ENCODE peak calls at places on chromosomes 7 and 10, in five cellular contexts. One of them, this sample, is unnamed.

GRCh38 chr10:58662314-58662713 is 149.6 kb downstream of the BICC1 start:
- DNase-seq in adrenal gland: no peak
- DNase-seq in sigmoid colon: no peak
- DNase-seq in body of pancreas: no peak
- DNase-seq in A549: peak
- DNase-seq in this sample: no peak

GRCh38 chr10:113049881-113050280 is 99.8 kb downstream of the TCF7L2 start:
- DNase-seq in adrenal gland: no peak
- DNase-seq in sigmoid colon: no peak
- DNase-seq in body of pancreas: no peak
- DNase-seq in A549: no peak
- DNase-seq in this sample: no peak

GRCh38 chr7:48943279-48943990 is 19.1 kb downstream of the CDC14C start:
- DNase-seq in A549: no peak
- DNase-seq in adrenal gland: no peak
- DNase-seq in body of pancreas: no peak
- DNase-seq in sigmoid colon: no peak
- DNase-seq in this sample: no peak

GRCh38 chr7:81232084-81232799 is 313.4 kb upstream of the SEMA3C start:
- DNase-seq in adrenal gland: no peak
- DNase-seq in sigmoid colon: no peak
- DNase-seq in A549: no peak
- DNase-seq in body of pancreas: peak
- DNase-seq in this sample: no peak

GRCh38 chr7:108234281-108234680 is 104.1 kb upstream of the LAMB4 start:
- DNase-seq in body of pancreas: no peak
- DNase-seq in sigmoid colon: no peak
- DNase-seq in adrenal gland: no peak
- DNase-seq in A549: no peak
- DNase-seq in this sample: no peak

GRCh38 chr7:40356312-40356711 is 221.5 kb downstream of the SUGCT start:
- DNase-seq in body of pancreas: no peak
- DNase-seq in A549: no peak
- DNase-seq in sigmoid colon: no peak
- DNase-seq in adrenal gland: no peak
- DNase-seq in this sample: no peak

GRCh38 chr7:45131891-45132290 is 20.4 kb upstream of the TBRG4 start:
- DNase-seq in A549: no peak
- DNase-seq in adrenal gland: no peak
- DNase-seq in sigmoid colon: no peak
- DNase-seq in body of pancreas: no peak
- DNase-seq in this sample: no peak

GRCh38 chr7:33486626-33487025 is 357.3 kb downstream of the BBS9 start:
- DNase-seq in body of pancreas: no peak
- DNase-seq in adrenal gland: no peak
- DNase-seq in A549: no peak
- DNase-seq in sigmoid colon: no peak
- DNase-seq in this sample: no peak

GRCh38 chr10:49208996-49209395 is 20.8 kb upstream of the TMEM273 start:
- DNase-seq in sigmoid colon: no peak
- DNase-seq in adrenal gland: no peak
- DNase-seq in body of pancreas: no peak
- DNase-seq in A549: no peak
- DNase-seq in this sample: no peak

GRCh38 chr10:5406918-5407317 is 2.3 kb upstream of the TUBAL3 start:
- DNase-seq in sigmoid colon: no peak
- DNase-seq in body of pancreas: no peak
- DNase-seq in adrenal gland: no peak
- DNase-seq in A549: no peak
- DNase-seq in this sample: no peak

GRCh38 chr7:131182446-131183075 is 145.1 kb upstream of the MKLN1 start:
- DNase-seq in sigmoid colon: no peak
- DNase-seq in adrenal gland: no peak
- DNase-seq in A549: no peak
- DNase-seq in body of pancreas: no peak
- DNase-seq in this sample: no peak

GRCh38 chr7:536231-536630 is 16.6 kb upstream of the PDGFA start:
- DNase-seq in A549: no peak
- DNase-seq in body of pancreas: no peak
- DNase-seq in adrenal gland: no peak
- DNase-seq in sigmoid colon: no peak
- DNase-seq in this sample: no peak

GRCh38 chr10:28691187-28691694 is 13.9 kb downstream of the BAMBI start:
- DNase-seq in adrenal gland: no peak
- DNase-seq in body of pancreas: no peak
- DNase-seq in A549: no peak
- DNase-seq in sigmoid colon: no peak
- DNase-seq in this sample: no peak

GRCh38 chr10:113511419-113511818 is 41.4 kb upstream of the HABP2 start:
- DNase-seq in sigmoid colon: no peak
- DNase-seq in body of pancreas: no peak
- DNase-seq in A549: no peak
- DNase-seq in adrenal gland: no peak
- DNase-seq in this sample: no peak

GRCh38 chr7:81234896-81235295 is 316.0 kb upstream of the SEMA3C start:
- DNase-seq in sigmoid colon: no peak
- DNase-seq in adrenal gland: no peak
- DNase-seq in body of pancreas: no peak
- DNase-seq in A549: no peak
- DNase-seq in this sample: no peak

GRCh38 chr10:120368927-120369326 is 88.1 kb upstream of the PLPP4 start:
- DNase-seq in sigmoid colon: no peak
- DNase-seq in A549: no peak
- DNase-seq in body of pancreas: no peak
- DNase-seq in adrenal gland: no peak
- DNase-seq in this sample: no peak

GRCh38 chr7:16268821-16269768 is 152.2 kb downstream of the CRPPA start:
- DNase-seq in adrenal gland: no peak
- DNase-seq in A549: no peak
- DNase-seq in sigmoid colon: no peak
- DNase-seq in body of pancreas: no peak
- DNase-seq in this sample: no peak

GRCh38 chr7:67422601-67423000 is 426.0 kb downstream of the TYW1 start:
- DNase-seq in adrenal gland: no peak
- DNase-seq in body of pancreas: no peak
- DNase-seq in A549: no peak
- DNase-seq in sigmoid colon: no peak
- DNase-seq in this sample: no peak

GRCh38 chr7:130113887-130114286 is 43.6 kb downstream of the KLHDC10 start:
- DNase-seq in sigmoid colon: no peak
- DNase-seq in adrenal gland: no peak
- DNase-seq in A549: no peak
- DNase-seq in body of pancreas: no peak
- DNase-seq in this sample: no peak

GRCh38 chr10:103592186-103593021 is 98.9 kb downstream of the NEURL1 start:
- DNase-seq in sigmoid colon: no peak
- DNase-seq in A549: peak
- DNase-seq in adrenal gland: peak
- DNase-seq in body of pancreas: peak
- DNase-seq in this sample: no peak

GRCh38 chr10:95250856-95251255 is 39.9 kb downstream of the PDLIM1 start:
- DNase-seq in A549: no peak
- DNase-seq in body of pancreas: no peak
- DNase-seq in sigmoid colon: no peak
- DNase-seq in adrenal gland: no peak
- DNase-seq in this sample: no peak

GRCh38 chr7:55185321-55185802 is 166.5 kb downstream of the EGFR start:
- DNase-seq in sigmoid colon: no peak
- DNase-seq in A549: no peak
- DNase-seq in body of pancreas: no peak
- DNase-seq in adrenal gland: no peak
- DNase-seq in this sample: no peak

GRCh38 chr7:44891372-44891771 is 6.0 kb upstream of the PURB start:
- DNase-seq in adrenal gland: no peak
- DNase-seq in body of pancreas: no peak
- DNase-seq in A549: no peak
- DNase-seq in sigmoid colon: no peak
- DNase-seq in this sample: no peak

GRCh38 chr10:84401838-84402611 is 73.6 kb downstream of the CCSER2 start:
- DNase-seq in sigmoid colon: no peak
- DNase-seq in body of pancreas: no peak
- DNase-seq in adrenal gland: no peak
- DNase-seq in A549: no peak
- DNase-seq in this sample: no peak

GRCh38 chr10:82924711-82925110 is 1049.7 kb downstream of the NRG3 start:
- DNase-seq in adrenal gland: no peak
- DNase-seq in body of pancreas: no peak
- DNase-seq in A549: no peak
- DNase-seq in sigmoid colon: no peak
- DNase-seq in this sample: no peak

GRCh38 chr10:1050555-1050954 is 1.6 kb upstream of the IDI1 start:
- DNase-seq in A549: peak
- DNase-seq in adrenal gland: no peak
- DNase-seq in body of pancreas: no peak
- DNase-seq in sigmoid colon: no peak
- DNase-seq in this sample: no peak

GRCh38 chr7:154450434-154450833 is 398.2 kb downstream of the DPP6 start:
- DNase-seq in sigmoid colon: no peak
- DNase-seq in adrenal gland: no peak
- DNase-seq in A549: no peak
- DNase-seq in body of pancreas: no peak
- DNase-seq in this sample: no peak

GRCh38 chr7:154451480-154452457 is 399.6 kb downstream of the DPP6 start:
- DNase-seq in adrenal gland: no peak
- DNase-seq in sigmoid colon: no peak
- DNase-seq in body of pancreas: no peak
- DNase-seq in A549: no peak
- DNase-seq in this sample: no peak
- H3K27ac ChIP-seq in adrenal gland: no peak
- H3K27ac ChIP-seq in sigmoid colon: no peak
- H3K27ac ChIP-seq in body of pancreas: no peak
- H3K27ac ChIP-seq in A549: no peak
- H3K27ac ChIP-seq in this sample: no peak

GRCh38 chr10:77925410-77925794 is 1.2 kb downstream of the DLG5 start:
- DNase-seq in A549: no peak
- DNase-seq in adrenal gland: peak
- DNase-seq in sigmoid colon: peak
- DNase-seq in body of pancreas: peak
- DNase-seq in this sample: no peak
- TF ChIP-seq POLR2A in A549: no peak
- TF ChIP-seq POLR2A in adrenal gland: peak
- TF ChIP-seq POLR2A in sigmoid colon: no peak
- TF ChIP-seq POLR2A in body of pancreas: no peak
- TF ChIP-seq POLR2A in this sample: no peak

DNA sequence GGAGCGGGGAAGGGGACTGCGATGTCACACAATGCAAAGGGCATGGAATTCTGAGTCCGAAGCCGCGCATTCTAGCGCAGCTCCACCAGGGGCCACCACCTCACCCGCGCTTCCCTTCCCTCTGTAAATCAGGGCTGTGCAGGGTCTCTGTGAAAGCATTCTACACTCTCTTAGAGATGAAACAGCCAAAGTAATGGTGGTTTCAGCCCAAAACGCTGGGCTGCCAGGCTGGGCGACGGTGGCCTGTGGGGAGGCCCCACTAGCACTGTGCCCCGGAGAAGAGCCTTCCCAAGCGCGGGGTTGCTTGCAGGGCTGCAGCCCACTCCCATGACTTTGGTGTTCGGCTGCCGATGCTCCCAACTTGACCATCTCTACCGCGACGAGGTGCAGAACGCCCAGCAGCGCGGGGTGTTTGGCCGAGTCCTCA is 11.4 kb downstream of the ATG9B start:
- DNase-seq in sigmoid colon: peak
- DNase-seq in body of pancreas: peak
- DNase-seq in A549: peak
- DNase-seq in adrenal gland: no peak
- DNase-seq in this sample: no peak
- H3K27ac ChIP-seq in sigmoid colon: no peak
- H3K27ac ChIP-seq in body of pancreas: no peak
- H3K27ac ChIP-seq in A549: no peak
- H3K27ac ChIP-seq in adrenal gland: no peak
- H3K27ac ChIP-seq in this sample: no peak

DNA sequence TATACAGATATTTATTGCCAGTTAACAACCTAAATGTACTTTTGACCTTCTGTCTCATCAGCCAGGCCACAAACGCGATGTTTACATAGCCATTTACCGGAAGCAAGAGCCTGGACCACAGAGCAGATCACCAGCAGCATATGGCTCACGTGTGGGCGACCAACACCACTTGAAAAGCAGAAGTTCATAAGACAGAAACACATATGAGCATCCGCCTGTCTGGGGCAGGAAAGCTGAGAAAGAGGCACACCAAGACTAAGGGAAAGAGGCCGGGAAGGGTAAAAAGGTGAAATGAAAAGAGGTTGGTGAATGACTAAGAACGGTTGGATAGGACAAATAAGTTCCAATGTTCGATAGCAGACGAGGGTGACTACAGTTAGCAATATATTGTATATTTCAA is 1.3 kb downstream of the ABCB1 start:
- DNase-seq in A549: no peak
- DNase-seq in adrenal gland: peak
- DNase-seq in sigmoid colon: no peak
- DNase-seq in body of pancreas: no peak
- DNase-seq in this sample: no peak
- TF ChIP-seq POLR2A in A549: no peak
- TF ChIP-seq POLR2A in adrenal gland: peak
- TF ChIP-seq POLR2A in sigmoid colon: no peak
- TF ChIP-seq POLR2A in body of pancreas: no peak
- TF ChIP-seq POLR2A in this sample: no peak

GRCh38 chr10:15290150-15290549 is 80.9 kb downstream of the FAM171A1 start:
- DNase-seq in adrenal gland: no peak
- DNase-seq in sigmoid colon: no peak
- DNase-seq in A549: no peak
- DNase-seq in body of pancreas: no peak
- DNase-seq in this sample: no peak
- H3K27ac ChIP-seq in adrenal gland: no peak
- H3K27ac ChIP-seq in sigmoid colon: no peak
- H3K27ac ChIP-seq in A549: no peak
- H3K27ac ChIP-seq in body of pancreas: no peak
- H3K27ac ChIP-seq in this sample: no peak

GRCh38 chr10:132536964-132537712 is 449 bp upstream of the INPP5A start:
- DNase-seq in A549: peak
- DNase-seq in adrenal gland: peak
- DNase-seq in sigmoid colon: peak
- DNase-seq in body of pancreas: peak
- DNase-seq in this sample: peak
- TF ChIP-seq POLR2A in A549: peak
- TF ChIP-seq POLR2A in adrenal gland: peak
- TF ChIP-seq POLR2A in sigmoid colon: peak
- TF ChIP-seq POLR2A in body of pancreas: peak
- TF ChIP-seq POLR2A in this sample: no peak

This sample was measured in esophagus squamous epithelium.